ENCODE peak calls at places on chromosomes 7 and 10, in five cellular contexts. T is CD8-positive, alpha-beta memory T cell; E is fibroblast of lung; Q is small intestine; N is ovary. B is an unnamed sample.

GRCh38 chr7:151856516-151856915 is 20.4 kb downstream of the PRKAG2 start:
- DNase-seq in T (no peak), E (no peak), Q (no peak), N (no peak), B (no peak)

GRCh38 chr7:46150202-46150601 is 229.1 kb upstream of the IGFBP3 start:
- DNase-seq in T (no peak), E (no peak), Q (no peak), N (no peak), B (no peak)

GRCh38 chr10:50322075-50322474 is 70.8 kb upstream of the ASAH2 start:
- DNase-seq in T (no peak), E (peak; percentile 72), Q (peak; percentile 2), N (no peak), B (no peak)

GRCh38 chr7:128022631-128023532 is 8.4 kb downstream of the LRRC4 start:
- DNase-seq in T (no peak), E (peak; percentile 66), Q (no peak), N (no peak), B (no peak)

GRCh38 chr7:74655324-74655723 is 2.2 kb upstream of the GTF2I start:
- DNase-seq in T (no peak), E (no peak), Q (no peak), N (no peak), B (no peak)

GRCh38 chr7:73715648-73716317 is 3.7 kb downstream of the STX1A start:
- DNase-seq in T (no peak), E (peak; percentile 96), Q (no peak), N (no peak), B (no peak)

GRCh38 chr7:135744938-135745701 is 3.5 kb downstream of the FAM180A start:
- DNase-seq in T (no peak), E (peak; percentile 74), Q (no peak), N (no peak), B (no peak)

GRCh38 chr7:120480472-120480871 is 207.5 kb downstream of the KCND2 start:
- DNase-seq in T (no peak), E (no peak), Q (no peak), N (no peak), B (no peak)

GRCh38 chr7:6590645-6591110 is 857 bp downstream of the INTS15 start:
- DNase-seq in T (no peak), E (peak; percentile 9), Q (peak; percentile 29), N (no peak), B (no peak)

GRCh38 chr10:52318822-52319464 is 4.9 kb downstream of the DKK1 start:
- DNase-seq in T (no peak), E (peak; percentile 96), Q (peak; percentile 60), N (no peak), B (no peak)

GRCh38 chr7:110119883-110120581 is 970.9 kb upstream of the LRRN3 start:
- DNase-seq in T (no peak), E (no peak), Q (no peak), N (no peak), B (no peak)

GRCh38 chr10:5488272-5489161 is 10.9 kb downstream of the CALML5 start:
- DNase-seq in T (no peak), E (no peak), Q (peak; percentile 98), N (no peak), B (no peak)

GRCh38 chr10:95431900-95432342 is 129.2 kb downstream of the SORBS1 start:
- DNase-seq in T (no peak), E (no peak), Q (no peak), N (no peak), B (no peak)

GRCh38 chr10:28532223-28532508 is 752 bp upstream of the WAC start:
- DNase-seq in T (no peak), E (peak; percentile 61), Q (peak; percentile 56), N (peak; percentile 59), B (peak; percentile 65)

GRCh38 chr7:132472463-132473120 is 103.7 kb downstream of the PLXNA4 start:
- DNase-seq in T (no peak), E (peak; percentile 70), Q (no peak), N (peak; percentile 71), B (peak; percentile 82)

GRCh38 chr10:98251399-98251798 is 16.6 kb downstream of the LOXL4 start:
- DNase-seq in T (no peak), E (no peak), Q (no peak), N (no peak), B (no peak)

GRCh38 chr7:114889646-114890285 is 32.1 kb upstream of the MDFIC start:
- DNase-seq in T (no peak), E (peak; percentile 96), Q (peak; percentile 48), N (no peak), B (no peak)

GRCh38 chr7:41188163-41189130 is 514.4 kb downstream of the INHBA start:
- DNase-seq in T (no peak), E (peak; percentile 70), Q (no peak), N (no peak), B (no peak)

GRCh38 chr10:46048152-46048551 is 2.1 kb upstream of the MSMB start:
- DNase-seq in T (no peak), E (no peak), Q (no peak), N (no peak), B (no peak)

GRCh38 chr10:85225311-85225710 is 896.9 kb downstream of the CCSER2 start:
- DNase-seq in T (no peak), E (no peak), Q (no peak), N (no peak), B (no peak)

GRCh38 chr7:6615853-6616555 is 594 bp downstream of the ZNF853 start:
- DNase-seq in T (no peak), E (no peak), Q (no peak), N (peak; percentile 37), B (no peak)

GRCh38 chr7:117871778-117872538 is 1.3 kb downstream of the CTTNBP2 start:
- DNase-seq in T (no peak), E (peak; percentile 32), Q (no peak), N (peak; percentile 40), B (no peak)

GRCh38 chr10:121819049-121819448 is 108.8 kb downstream of the ATE1 start:
- DNase-seq in T (no peak), E (no peak), Q (no peak), N (no peak), B (no peak)

GRCh38 chr10:68560201-68560915 is at the start of gene TET1:
- DNase-seq in T (no peak), E (peak; percentile 75), Q (no peak), N (peak; percentile 62), B (no peak)

GRCh38 chr7:151018421-151019129 is 5.7 kb downstream of the ATG9B start:
- DNase-seq in T (no peak), E (no peak), Q (no peak), N (no peak), B (no peak)

GRCh38 chr10:86599729-86600128 is 54.6 kb upstream of the OPN4 start:
- DNase-seq in T (no peak), E (no peak), Q (peak; percentile 60), N (no peak), B (peak; percentile 26)

GRCh38 chr10:61937631-61938284 is 36.3 kb downstream of the ARID5B start:
- DNase-seq in T (no peak), E (peak; percentile 66), Q (no peak), N (no peak), B (no peak)

GRCh38 chr7:33916357-33917081 is 11.2 kb downstream of the BMPER start:
- DNase-seq in T (no peak), E (no peak), Q (no peak), N (no peak), B (no peak)

GRCh38 chr10:126439947-126440346 is 51.7 kb upstream of the ADAM12 start:
- DNase-seq in T (no peak), E (no peak), Q (no peak), N (no peak), B (no peak)

GRCh38 chr7:83806538-83806937 is 157.6 kb upstream of the SEMA3E start:
- DNase-seq in T (no peak), E (no peak), Q (no peak), N (no peak), B (no peak)

GRCh38 chr7:80135306-80136104 is 874 bp downstream of the GNAI1 start:
- DNase-seq in T (no peak), E (peak; percentile 41), Q (peak; percentile 30), N (peak; percentile 19), B (no peak)

GRCh38 chr7:55486991-55487390 is 85.3 kb downstream of the VOPP1 start:
- DNase-seq in T (no peak), E (no peak), Q (no peak), N (no peak), B (no peak)

GRCh38 chr10:104327745-104328635 is 10.3 kb downstream of the ITPRIP start:
- DNase-seq in T (no peak), E (peak; percentile 78), Q (no peak), N (peak; percentile 61), B (no peak)

GRCh38 chr10:104328916-104329710 is 9.2 kb downstream of the ITPRIP start:
- DNase-seq in T (peak; percentile 71), E (peak; percentile 94), Q (no peak), N (peak; percentile 63), B (no peak)

GRCh38 chr10:104326991-104327610 is 11.2 kb downstream of the ITPRIP start:
- DNase-seq in T (no peak), E (peak; percentile 8), Q (no peak), N (no peak), B (no peak)

GRCh38 chr10:104329754-104330153 is 8.5 kb downstream of the ITPRIP start:
- DNase-seq in T (no peak), E (peak; percentile 77), Q (no peak), N (peak; percentile 25), B (no peak)

GRCh38 chr10:104328636-104328915 is 9.7 kb downstream of the ITPRIP start:
- DNase-seq in T (no peak), E (no peak), Q (no peak), N (no peak), B (no peak)
- H3K4me3 ChIP-seq in T (peak overlapping the region; percentile 49), E (peak overlapping the region; percentile 43), Q (no peak overlapping the region), N (peak overlapping the region; percentile 3), B (peak overlapping the region; percentile 20)

DNA sequence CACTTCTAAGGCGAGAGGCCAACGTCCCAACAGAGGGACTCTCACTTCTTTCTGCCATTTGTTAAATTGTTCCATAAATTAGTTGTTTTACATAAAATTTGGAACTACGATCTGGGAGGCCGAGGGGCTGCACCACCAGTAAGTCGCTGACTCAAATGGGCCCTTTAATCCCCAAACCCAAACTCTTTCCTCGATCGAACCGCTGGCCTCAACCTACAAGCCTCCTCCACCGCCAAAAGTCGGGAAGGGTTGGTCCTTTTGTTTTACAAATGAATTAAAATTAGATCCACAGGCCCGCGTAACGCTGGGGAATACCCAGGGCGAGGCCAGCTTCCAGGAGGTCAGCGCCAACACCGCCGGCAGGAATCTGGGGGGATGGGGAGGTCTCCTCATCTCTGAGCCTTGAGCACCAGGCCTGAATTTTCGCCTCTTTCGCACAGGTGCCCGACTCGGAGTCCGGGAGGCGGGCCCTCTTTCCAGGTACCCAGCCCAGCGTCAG is 1.2 kb upstream of the FOXI2 start:
- DNase-seq in T (no peak), E (no peak), Q (no peak), N (no peak), B (no peak)
- H3K27me3 ChIP-seq in T (no peaks in the 10 kb centered on the region), E (peaks cover 14% of the 10 kb centered on the region), Q (peaks cover 17% of the 10 kb centered on the region), N (peaks cover 3% of the 10 kb centered on the region), B (peaks cover 6% of the 10 kb centered on the region)

DNA sequence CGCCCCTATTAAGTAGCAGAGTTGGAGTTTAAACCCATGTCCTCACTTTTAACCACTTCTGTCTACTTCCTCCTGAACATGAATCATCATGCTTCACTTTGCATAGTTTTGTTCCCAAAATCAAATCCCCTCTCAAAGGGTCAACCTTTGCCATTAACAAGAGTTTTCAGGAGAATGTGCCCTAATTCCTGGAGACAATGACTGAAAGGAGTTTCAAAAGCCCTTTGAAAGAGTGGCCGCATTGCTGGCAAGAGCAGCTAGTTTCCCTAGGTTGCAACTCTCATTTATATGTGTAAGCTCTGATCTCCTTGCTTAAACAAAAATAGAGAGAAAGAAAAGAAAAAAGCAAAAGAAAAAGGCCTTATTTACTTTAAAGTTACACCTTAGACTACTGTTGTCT is 9.2 kb downstream of the LGI1 start:
- DNase-seq in T (no peak), E (no peak), Q (no peak), N (no peak), B (no peak)
- H3K4me3 ChIP-seq in T (no peak overlapping the region), E (no peak overlapping the region), Q (no peak overlapping the region), N (no peak overlapping the region), B (no peak overlapping the region)

GRCh38 chr7:22771194-22771593 is 44.2 kb downstream of the IL6 start:
- DNase-seq in T (no peak), E (no peak), Q (no peak), N (no peak), B (no peak)
- H3K27me3 ChIP-seq in T (no peaks in the 10 kb centered on the region), E (no peaks in the 10 kb centered on the region), Q (no peaks in the 10 kb centered on the region), N (no peaks in the 10 kb centered on the region), B (no peaks in the 10 kb centered on the region)

B was measured in right atrium auricular region.